ENCODE peak calls at places on chromosomes 7 and 10, in four cellular contexts. W is dorsolateral prefrontal cortex, I is BE2C, T is WERI-Rb-1. M is an unnamed sample.

GRCh38 chr10:86399879-86400704 is 33.5 kb upstream of the GRID1 start:
- DNase-seq in W (peak; percentile 95), I (peak; percentile 97), T (peak; percentile 98), M (peak; percentile 91)

GRCh38 chr7:116284390-116284789 is 74.1 kb downstream of the TES start:
- DNase-seq in W (no peak), I (no peak), T (no peak), M (no peak)

GRCh38 chr10:96743988-96744585 is 23.8 kb upstream of the PIK3AP1 start:
- DNase-seq in W (no peak), I (peak; percentile 9), T (peak; percentile 37), M (no peak)

GRCh38 chr10:69914373-69915268 is 112.9 kb downstream of the COL13A1 start:
- DNase-seq in W (peak; percentile 75), I (peak; percentile 75), T (peak; percentile 81), M (peak; percentile 87)

GRCh38 chr7:16417958-16418357 is 3.4 kb downstream of the CRPPA start:
- DNase-seq in W (no peak), I (no peak), T (no peak), M (no peak)

GRCh38 chr10:104447331-104447730 is 93.7 kb downstream of the CFAP58 start:
- DNase-seq in W (no peak), I (no peak), T (no peak), M (no peak)

GRCh38 chr7:151632750-151633515 is 113.2 kb upstream of the RHEB start:
- DNase-seq in W (no peak), I (no peak), T (no peak), M (peak; percentile 32)

GRCh38 chr10:109450702-109451101 is 472.6 kb downstream of the XPNPEP1 start:
- DNase-seq in W (no peak), I (no peak), T (peak; percentile 73), M (no peak)

GRCh38 chr10:126242352-126243260 is 145.7 kb downstream of the ADAM12 start:
- DNase-seq in W (peak; percentile 75), I (peak; percentile 73), T (no peak), M (peak; percentile 65)

GRCh38 chr7:77799078-77799964 is 748 bp downstream of the PHTF2 start:
- DNase-seq in W (no peak), I (peak; percentile 70), T (peak; percentile 56), M (peak; percentile 67)

GRCh38 chr7:137882261-137882668 is 35.5 kb upstream of the DGKI start:
- DNase-seq in W (no peak), I (peak; percentile 28), T (no peak), M (no peak)

GRCh38 chr7:155816192-155816508 is 3.9 kb upstream of the SHH start:
- DNase-seq in W (no peak), I (no peak), T (no peak), M (no peak)

GRCh38 chr7:157865351-157866165 is 528.8 kb downstream of the DNAJB6 start:
- DNase-seq in W (peak; percentile 11), I (no peak), T (no peak), M (no peak)

GRCh38 chr10:30048768-30049507 is 10.4 kb downstream of the JCAD start:
- DNase-seq in W (no peak), I (no peak), T (no peak), M (no peak)

GRCh38 chr10:132984008-132984295 is 41.6 kb upstream of the CFAP46 start:
- DNase-seq in W (peak; percentile 52), I (no peak), T (no peak), M (no peak)

GRCh38 chr7:141837683-141838082 is 3.6 kb downstream of the PRSS37 start:
- DNase-seq in W (no peak), I (peak; percentile 25), T (no peak), M (no peak)

GRCh38 chr7:25391295-25391861 is 163.1 kb upstream of the NPVF start:
- DNase-seq in W (no peak), I (no peak), T (no peak), M (no peak)

GRCh38 chr10:22714524-22715289 is at the start of gene PIP4K2A:
- DNase-seq in W (peak; percentile 62), I (peak; percentile 80), T (peak; percentile 36), M (peak; percentile 56)

GRCh38 chr10:60646966-60647796 is 131.1 kb upstream of the CDK1 start:
- DNase-seq in W (no peak), I (peak; percentile 37), T (peak; percentile 23), M (peak; percentile 75)

GRCh38 chr10:32379950-32380547 is 33.1 kb upstream of the EPC1 start:
- DNase-seq in W (no peak), I (peak; percentile 8), T (no peak), M (no peak)

GRCh38 chr10:95706990-95707389 is 13.3 kb upstream of the TCTN3 start:
- DNase-seq in W (no peak), I (no peak), T (no peak), M (no peak)

GRCh38 chr10:81018898-81019890 is 481.5 kb downstream of the SH2D4B start:
- DNase-seq in W (no peak), I (peak; percentile 28), T (peak; percentile 52), M (peak; percentile 26)

GRCh38 chr7:44149571-44150465 is 8.7 kb upstream of the MYL7 start:
- DNase-seq in W (no peak), I (no peak), T (no peak), M (peak; percentile 13)

GRCh38 chr7:54788664-54789063 is 29.7 kb upstream of the SEC61G start:
- DNase-seq in W (no peak), I (peak; percentile 78), T (peak; percentile 48), M (peak; percentile 66)

GRCh38 chr10:116995648-116996047 is 9.3 kb downstream of the SHTN1 start:
- DNase-seq in W (no peak), I (no peak), T (no peak), M (no peak)

GRCh38 chr10:3099291-3100092 is 32.1 kb downstream of the PFKP start:
- DNase-seq in W (no peak), I (no peak), T (no peak), M (no peak)

GRCh38 chr10:89978081-89978480 is 276.7 kb downstream of the KIF20B start:
- DNase-seq in W (no peak), I (no peak), T (no peak), M (no peak)

GRCh38 chr7:151271699-151272355 is 23.3 kb upstream of the SMARCD3 start:
- DNase-seq in W (no peak), I (no peak), T (no peak), M (no peak)

GRCh38 chr10:100730739-100731602 is 14.4 kb upstream of the PAX2 start:
- DNase-seq in W (no peak), I (no peak), T (peak; percentile 36), M (no peak)

GRCh38 chr7:107948645-107949442 is 54.1 kb downstream of the LAMB1 start:
- DNase-seq in W (no peak), I (no peak), T (no peak), M (no peak)

GRCh38 chr7:20797174-20798080 is 10.7 kb upstream of the SP8 start:
- DNase-seq in W (no peak), I (no peak), T (peak; percentile 62), M (no peak)

GRCh38 chr7:55438765-55439525 is 73.8 kb downstream of the LANCL2 start:
- DNase-seq in W (no peak), I (peak; percentile 82), T (peak; percentile 23), M (no peak)

GRCh38 chr10:80529604-80530003 is 8.1 kb upstream of the SH2D4B start:
- DNase-seq in W (no peak), I (no peak), T (no peak), M (no peak)

GRCh38 chr7:2802504-2803341 is 41.4 kb downstream of the GNA12 start:
- DNase-seq in W (no peak), I (no peak), T (no peak), M (no peak)

GRCh38 chr10:132654121-132654571 is 116.6 kb downstream of the INPP5A start:
- DNase-seq in W (no peak), I (no peak), T (no peak), M (no peak)

M was measured in head of caudate nucleus.